ENCODE peak calls at places on chromosome 19, in seven cellular contexts. M, G, Z, V, S, F and J are unnamed samples.

GRCh38 chr19:33800012-33800680 is 3.5 kb downstream of the KCTD15 start:
- DNase-seq in V (no peak), Z (no peak), M (no peak), F (no peak), G (no peak), S (no peak), J (no peak)

GRCh38 chr19:5436101-5436947 is 18.9 kb upstream of the ZNRF4 start:
- DNase-seq in S (no peak), M (no peak), F (no peak), V (peak; percentile 96), G (no peak), Z (no peak), J (no peak)

GRCh38 chr19:6458695-6459355 is 767 bp downstream of the SLC25A23 start:
- DNase-seq in V (no peak), G (no peak), F (no peak), S (no peak), M (no peak), Z (no peak), J (no peak)

GRCh38 chr19:51726049-51726448 is 2.3 kb upstream of the HAS1 start:
- DNase-seq in S (no peak), Z (no peak), F (peak; percentile 87), M (no peak), G (peak; percentile 64), V (no peak), J (no peak)

GRCh38 chr19:29858000-29858596 is 46.3 kb downstream of the CCNE1 start:
- DNase-seq in G (no peak), M (no peak), Z (peak; percentile 53), S (no peak), V (peak; percentile 82), F (no peak), J (no peak)

GRCh38 chr19:8487137-8487851 is 15.1 kb downstream of the PRAM1 start:
- DNase-seq in S (peak; percentile 89), Z (no peak), G (no peak), V (no peak), F (no peak), M (no peak), J (no peak)

GRCh38 chr19:36331353-36332228 is 47.4 kb downstream of the ZFP14 start:
- DNase-seq in S (peak; percentile 85), M (no peak), G (peak; percentile 92), Z (peak; percentile 93), V (peak; percentile 94), F (peak; percentile 87), J (peak; percentile 88)

GRCh38 chr19:49335784-49336481 is 727 bp downstream of the CD37 start:
- DNase-seq in S (peak; percentile 65), M (no peak), V (no peak), F (peak; percentile 38), G (no peak), Z (peak; percentile 38), J (no peak)

GRCh38 chr19:52592301-52592700 is 22.2 kb downstream of the ZNF701 start:
- DNase-seq in F (no peak), V (no peak), S (no peak), G (no peak), M (no peak), Z (no peak), J (no peak)

GRCh38 chr19:1063909-1064660 is 2.9 kb upstream of the ARHGAP45 start:
- DNase-seq in F (no peak), V (peak; percentile 76), S (peak; percentile 83), M (no peak), G (no peak), Z (no peak), J (no peak)

GRCh38 chr19:19259741-19260140 is 13.4 kb downstream of the TM6SF2 start:
- DNase-seq in G (no peak), S (no peak), F (no peak), V (peak; percentile 64), M (peak; percentile 46), Z (no peak), J (no peak)

GRCh38 chr19:51289635-51290034 is 21.8 kb upstream of the IGLON5 start:
- DNase-seq in F (peak; percentile 21), G (no peak), V (no peak), M (no peak), S (no peak), Z (no peak), J (no peak)

GRCh38 chr19:18637644-18638630 is 1.1 kb downstream of the KLHL26 start:
- DNase-seq in V (no peak), Z (no peak), M (peak; percentile 32), F (no peak), S (no peak), G (peak; percentile 36), J (no peak)

GRCh38 chr19:10096615-10096963 is 5.9 kb downstream of the ANGPTL6 start:
- DNase-seq in G (no peak), M (no peak), V (no peak), F (no peak), S (no peak), Z (no peak), J (no peak)

GRCh38 chr19:49838816-49839588 is 12.0 kb upstream of the PTOV1 start:
- DNase-seq in G (no peak), S (no peak), M (no peak), F (no peak), Z (no peak), V (no peak), J (no peak)

GRCh38 chr19:51258165-51258564 is 7.3 kb downstream of the SIGLECL1 start:
- DNase-seq in F (no peak), S (no peak), Z (no peak), M (no peak), V (no peak), G (no peak), J (no peak)

GRCh38 chr19:43652546-43652874 is 12.9 kb upstream of the CADM4 start:
- DNase-seq in S (no peak), Z (no peak), M (no peak), G (no peak), V (no peak), F (no peak), J (no peak)

GRCh38 chr19:51359294-51359693 is 6.9 kb downstream of the ETFB start:
- DNase-seq in Z (no peak), G (no peak), M (no peak), S (no peak), V (no peak), F (no peak), J (no peak)

GRCh38 chr19:17219286-17219685 is 4.1 kb downstream of the USE1 start:
- DNase-seq in F (no peak), G (no peak), Z (no peak), V (no peak), M (no peak), S (no peak), J (no peak)

DNA sequence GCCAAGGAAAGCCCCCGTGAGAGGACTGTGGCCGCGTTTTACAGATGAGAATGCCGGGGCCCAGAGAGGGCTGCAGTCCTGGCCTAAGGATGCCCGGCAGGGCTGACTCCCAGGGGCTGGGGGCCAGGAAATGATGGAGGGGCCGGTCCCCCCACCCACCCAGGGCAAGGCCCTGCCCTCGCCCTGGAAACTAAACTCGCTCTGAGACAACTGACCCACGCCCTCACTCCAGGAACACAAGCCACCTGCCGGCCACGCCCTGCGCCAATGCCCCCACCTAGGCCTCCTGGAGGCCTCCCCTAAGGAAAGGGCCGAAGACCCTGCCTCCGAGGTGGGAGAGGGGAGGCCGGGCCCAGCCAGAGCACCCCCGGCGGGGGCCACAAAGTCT is 7.2 kb downstream of the ZBTB7A start:
- DNase-seq in V (no peak), S (no peak), F (no peak), Z (no peak), G (no peak), M (no peak), J (no peak)
- H3K4me3 ChIP-seq in V (no peak overlapping the region), S (peak overlapping the region; percentile 5), F (peak overlapping the region; percentile 99), Z (peak overlapping the region; percentile 98), G (peak overlapping the region; percentile 7), M (peak overlapping the region; percentile 50), J (no peak overlapping the region)

DNA sequence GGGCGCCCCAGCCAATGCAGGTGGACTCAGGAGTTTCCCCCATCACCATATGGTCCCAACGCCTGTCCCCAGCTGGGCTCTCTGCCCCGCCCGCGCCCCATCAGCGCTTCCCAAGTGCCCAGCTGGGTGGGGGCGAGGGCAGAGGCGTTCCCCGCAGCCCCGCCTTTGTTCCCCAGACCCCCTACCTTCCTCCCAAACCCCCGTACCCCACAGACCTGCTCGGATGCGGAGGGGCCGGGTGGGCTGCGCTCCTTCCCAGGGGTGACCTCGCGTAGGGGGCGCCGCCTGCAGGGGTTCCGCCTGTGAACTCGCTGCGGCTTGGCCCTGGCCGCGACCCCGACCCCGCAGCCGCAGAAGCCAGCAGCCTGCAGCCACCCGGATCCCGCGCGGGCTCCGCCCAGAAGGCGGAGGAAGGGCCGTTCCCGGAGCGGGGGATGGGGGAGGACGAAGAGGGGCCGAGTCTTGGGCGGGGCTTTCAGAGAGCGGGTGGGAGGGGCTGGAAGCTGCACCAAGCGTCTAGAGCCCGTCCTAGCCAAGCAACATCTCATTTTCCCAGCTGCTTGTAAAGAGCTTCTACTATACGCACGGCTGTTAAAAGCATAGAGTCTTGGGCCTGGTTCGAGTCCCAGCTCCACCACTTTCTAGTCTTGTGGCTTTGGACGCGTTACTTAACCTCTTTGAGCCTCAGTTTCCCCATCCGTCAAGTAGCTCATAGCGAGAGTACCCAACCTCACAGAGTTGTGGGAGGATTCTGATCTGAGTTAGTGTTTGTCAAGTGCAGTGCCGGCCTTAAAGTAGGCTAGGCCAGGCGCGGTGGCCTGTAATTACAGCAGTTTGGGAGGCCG is at the start of gene RAB3D:
- DNase-seq in M (peak; percentile 63), V (peak; percentile 94), F (peak; percentile 94), Z (peak; percentile 91), G (peak; percentile 93), S (peak; percentile 98), J (no peak)
- TF ChIP-seq POLR2AphosphoS5 in M (peak; percentile 87), V (no peak), F (no peak), Z (peak; percentile 39), G (peak; percentile 85), S (peak; percentile 94), J (peak; percentile 68)

GRCh38 chr19:38255759-38256052 is 468 bp downstream of the PPP1R14A start:
- DNase-seq in Z (no peak), G (no peak), V (no peak), S (no peak), F (no peak), M (no peak), J (no peak)
- H3K27ac ChIP-seq in Z (peak overlapping the region; percentile 82), G (peak overlapping the region; percentile 47), V (no peak overlapping the region), S (peak overlapping the region; percentile 91), F (peak overlapping the region; percentile 40), M (no peak overlapping the region), J (no peak overlapping the region)

GRCh38 chr19:47309038-47309437 is 623 bp upstream of the C5AR1 start:
- DNase-seq in M (no peak), G (no peak), S (no peak), V (no peak), Z (no peak), F (no peak), J (no peak)

GRCh38 chr19:47309608-47310007 is at the start of gene C5AR1:
- DNase-seq in Z (no peak), V (no peak), F (no peak), S (peak; percentile 88), G (no peak), M (no peak), J (no peak)

GRCh38 chr19:47312366-47313006 is 2.8 kb downstream of the C5AR1 start:
- DNase-seq in Z (no peak), F (no peak), V (no peak), G (no peak), S (no peak), M (no peak), J (no peak)

GRCh38 chr19:47310819-47311218 is 1.2 kb downstream of the C5AR1 start:
- DNase-seq in Z (no peak), G (no peak), M (no peak), V (no peak), F (no peak), S (peak; percentile 89), J (no peak)

DNA sequence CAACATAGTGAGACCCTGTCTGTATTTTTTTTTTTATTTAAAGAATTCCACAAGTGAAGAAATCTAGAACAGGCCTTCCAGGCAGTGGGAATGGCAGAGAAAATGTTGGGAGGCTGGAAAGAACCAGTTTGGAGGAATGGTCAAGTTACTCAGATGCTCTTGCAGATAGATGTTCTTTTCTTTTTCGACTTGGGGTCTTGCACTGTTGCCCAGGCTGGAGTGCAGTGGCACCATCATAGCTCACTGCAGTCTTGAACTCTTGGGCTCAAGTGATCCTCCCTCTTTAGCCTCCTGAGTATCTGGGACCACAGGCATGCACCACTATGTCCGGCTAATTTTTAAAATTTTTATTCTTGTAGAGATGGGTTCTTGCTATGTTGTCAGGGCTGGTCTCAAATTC is 662 bp downstream of the C5AR1 start:
- DNase-seq in V (no peak), Z (no peak), S (no peak), G (no peak), F (no peak), M (no peak), J (no peak)
- H3K4me3 ChIP-seq in V (no peak overlapping the region), Z (no peak overlapping the region), S (peak overlapping the region; percentile 26), G (no peak overlapping the region), F (peak overlapping the region; percentile 12), M (no peak overlapping the region), J (no peak overlapping the region)